ENCODE peak calls at places on chromosomes 7 and 10, in ten cellular contexts. R is stimulated activated naive CD8-positive, alpha-beta T cell treated with anti-CD3 and anti-CD28 coated beads, Interleukin-15, Interleukin-2, amounts not matched to agents 100 U/mL and 50 U/mL, for 24 hours; Z is EH; N is NCI-H774; Q is fibroblast of lung; S is NCI-H446; Y is CD8-positive, alpha-beta T cell; E is T-helper 9 cell; X is HEK293T; G is RWPE1. I is an unnamed sample.

GRCh38 chr10:127971101-127971946 is 64.4 kb downstream of the PTPRE start:
- DNase-seq in Q (no peak), Z (no peak), G (no peak), E (no peak), N (no peak), Y (no peak), S (no peak), R (no peak), X (no peak), I (no peak)

GRCh38 chr7:24894670-24895221 is 85.2 kb downstream of the OSBPL3 start:
- DNase-seq in E (no peak), Y (no peak), S (peak), Z (no peak), N (no peak), G (no peak), Q (no peak), R (no peak), X (no peak), I (no peak)

GRCh38 chr7:149238051-149238450 is 1.4 kb upstream of the ZNF212 start:
- DNase-seq in Z (no peak), S (no peak), X (no peak), N (no peak), G (peak), Y (no peak), E (no peak), Q (no peak), R (no peak), I (no peak)

GRCh38 chr7:28132959-28133745 is 47.4 kb downstream of the JAZF1 start:
- DNase-seq in Z (no peak), Q (peak), Y (no peak), E (no peak), R (no peak), G (no peak), S (no peak), N (no peak), X (no peak), I (peak)

GRCh38 chr10:107653832-107654287 is 489.4 kb upstream of the SORCS1 start:
- DNase-seq in S (no peak), G (peak), Y (no peak), R (no peak), X (no peak), Q (no peak), Z (peak), E (no peak), N (no peak), I (no peak)

GRCh38 chr10:84665883-84666463 is 337.6 kb downstream of the CCSER2 start:
- DNase-seq in G (peak), N (no peak), Q (no peak), E (no peak), R (peak), S (peak), Y (no peak), X (peak), Z (no peak), I (no peak)

GRCh38 chr10:82310839-82311238 is 435.8 kb downstream of the NRG3 start:
- DNase-seq in E (no peak), N (no peak), Z (no peak), S (no peak), Q (peak), Y (no peak), G (no peak), R (no peak), X (no peak), I (no peak)

GRCh38 chr7:70710011-70710480 is 421.9 kb upstream of the GALNT17 start:
- DNase-seq in Q (peak), Y (no peak), N (no peak), Z (peak), X (no peak), R (no peak), E (no peak), G (peak), S (peak), I (no peak)

GRCh38 chr7:157840913-157841756 is 504.3 kb downstream of the DNAJB6 start:
- DNase-seq in S (no peak), E (no peak), Y (no peak), Q (no peak), R (no peak), N (no peak), G (no peak), Z (no peak), X (no peak), I (no peak)

GRCh38 chr10:3426190-3426845 is 253.7 kb upstream of the PITRM1 start:
- DNase-seq in S (no peak), Z (peak), E (no peak), X (no peak), R (no peak), N (no peak), Q (peak), Y (no peak), G (peak), I (no peak)

GRCh38 chr10:129865960-129866359 is 98.1 kb downstream of the EBF3 start:
- DNase-seq in E (no peak), Z (no peak), Q (no peak), G (no peak), X (no peak), N (no peak), R (no peak), S (no peak), Y (no peak), I (no peak)

GRCh38 chr7:158778476-158778875 is 50.8 kb downstream of the ESYT2 start:
- DNase-seq in R (no peak), E (no peak), Z (peak), S (no peak), Q (peak), X (no peak), Y (no peak), G (no peak), N (no peak), I (no peak)

GRCh38 chr10:114261116-114261515 is 22.1 kb downstream of the VWA2 start:
- DNase-seq in Q (peak), R (no peak), S (no peak), X (no peak), E (no peak), N (no peak), Z (peak), G (no peak), Y (no peak), I (no peak)

GRCh38 chr10:26890956-26891355 is 30.2 kb upstream of the ABI1 start:
- DNase-seq in Z (peak), X (peak), Y (peak), S (peak), N (peak), R (peak), E (no peak), G (peak), Q (peak), I (peak)

GRCh38 chr7:128863433-128863989 is 855 bp downstream of the ATP6V1F start:
- DNase-seq in E (peak), Y (peak), Q (peak), N (no peak), Z (peak), X (peak), R (peak), S (peak), G (peak), I (no peak)

GRCh38 chr10:30637881-30638467 is 8.4 kb upstream of the LYZL2 start:
- DNase-seq in R (peak), X (no peak), E (no peak), Z (peak), G (peak), N (no peak), S (peak), Y (no peak), Q (peak), I (no peak)

GRCh38 chr10:78630944-78631838 is 437.6 kb upstream of the ZMIZ1 start:
- DNase-seq in Z (peak), R (peak), N (no peak), X (no peak), G (no peak), S (peak), Y (no peak), Q (peak), E (no peak), I (no peak)

GRCh38 chr7:4681922-4682620 is at the start of gene FOXK1:
- DNase-seq in Y (peak), E (peak), G (peak), N (peak), Q (peak), R (peak), S (peak), Z (peak), X (peak), I (no peak)

GRCh38 chr10:96999987-97000386 is 167.9 kb downstream of the LCOR start:
- DNase-seq in S (no peak), G (no peak), R (no peak), Y (no peak), X (no peak), E (no peak), Q (no peak), N (no peak), Z (no peak), I (no peak)

GRCh38 chr7:126727930-126728331 is 524.8 kb downstream of the GRM8 start:
- DNase-seq in Q (peak), R (no peak), S (no peak), Z (peak), X (no peak), N (no peak), Y (no peak), E (no peak), G (peak), I (no peak)